ENCODE peak calls at places on chromosomes 7 and 10, in four cellular contexts. T is H9, C is neuronal stem cell, D is mesendoderm. Q is an unnamed sample.

GRCh38 chr7:138170959-138171703 is 94.9 kb downstream of the AKR1D1 start:
- DNase-seq in D (no peak), C (no peak), T (no peak), Q (no peak)

GRCh38 chr10:77643795-77644468 is 6.3 kb upstream of the KCNMA1 start:
- DNase-seq in C (no peak), D (peak), T (peak), Q (peak)

GRCh38 chr10:26436848-26437247 is 1.3 kb upstream of the APBB1IP start:
- DNase-seq in T (no peak), D (peak), C (no peak), Q (no peak)

GRCh38 chr10:58764087-58764747 is 251.5 kb downstream of the BICC1 start:
- DNase-seq in D (no peak), C (no peak), T (no peak), Q (no peak)

GRCh38 chr7:369981-370621 is 80.1 kb downstream of the FOXL3 start:
- DNase-seq in D (no peak), C (no peak), T (no peak), Q (peak)

GRCh38 chr7:104064969-104065387 is 75.5 kb upstream of the RELN start:
- DNase-seq in C (no peak), T (no peak), D (no peak), Q (no peak)

GRCh38 chr7:140674899-140675701 is 2.4 kb downstream of the ADCK2 start:
- DNase-seq in C (peak), T (peak), D (peak), Q (no peak)

GRCh38 chr10:117750616-117751015 is 208.1 kb downstream of the EMX2 start:
- DNase-seq in C (no peak), D (no peak), T (no peak), Q (no peak)

GRCh38 chr7:95006010-95006409 is 98.6 kb downstream of the PPP1R9A start:
- DNase-seq in D (no peak), T (no peak), C (no peak), Q (no peak)

GRCh38 chr7:157299613-157300405 is 37.0 kb upstream of the DNAJB6 start:
- DNase-seq in T (no peak), D (no peak), C (no peak), Q (no peak)

GRCh38 chr7:36129048-36129534 is 24.0 kb upstream of the EEPD1 start:
- DNase-seq in T (no peak), C (no peak), D (no peak), Q (no peak)

GRCh38 chr10:46028584-46029570 is 1.5 kb downstream of the NCOA4 start:
- DNase-seq in D (peak), C (peak), T (no peak), Q (peak)

GRCh38 chr7:41328544-41328943 is 374.3 kb downstream of the INHBA start:
- DNase-seq in D (no peak), T (no peak), C (no peak), Q (peak)

GRCh38 chr10:13615650-13616049 is 28.9 kb downstream of the PRPF18 start:
- DNase-seq in C (no peak), T (peak), D (peak), Q (no peak)

GRCh38 chr7:106045139-106045538 is 67.0 kb downstream of the SYPL1 start:
- DNase-seq in D (no peak), T (no peak), C (no peak), Q (no peak)

GRCh38 chr10:104139221-104139620 is 17.2 kb downstream of the SFR1 start:
- DNase-seq in D (no peak), T (no peak), C (no peak), Q (no peak)

GRCh38 chr7:125358551-125359167 is 429.0 kb upstream of the POT1 start:
- DNase-seq in D (no peak), C (no peak), T (no peak), Q (no peak)

GRCh38 chr7:16318989-16319915 is 102.1 kb downstream of the CRPPA start:
- DNase-seq in C (no peak), T (no peak), D (no peak), Q (no peak)

GRCh38 chr10:72173267-72173634 is 42.6 kb upstream of the ANAPC16 start:
- DNase-seq in C (no peak), T (no peak), D (no peak), Q (no peak)

GRCh38 chr10:120477006-120477722 is 20.1 kb downstream of the PLPP4 start:
- DNase-seq in D (no peak), T (peak), C (no peak), Q (no peak)

GRCh38 chr7:158885624-158886023 is 29.3 kb downstream of the DYNC2I1 start:
- DNase-seq in C (no peak), T (no peak), D (no peak), Q (no peak)

GRCh38 chr10:100881552-100882250 is 31.1 kb upstream of the SLF2 start:
- DNase-seq in T (no peak), C (no peak), D (no peak), Q (peak)

GRCh38 chr7:101185258-101185839 is 5.3 kb upstream of the NAT16 start:
- DNase-seq in C (no peak), D (no peak), T (no peak), Q (no peak)

GRCh38 chr7:91285966-91286365 is 21.7 kb downstream of the FZD1 start:
- DNase-seq in T (no peak), D (no peak), C (no peak), Q (no peak)

GRCh38 chr10:131928248-131929095 is 27.7 kb downstream of the PPP2R2D start:
- DNase-seq in T (no peak), D (no peak), C (no peak), Q (peak)

GRCh38 chr7:112160130-112160770 is 45.9 kb downstream of the DOCK4 start:
- DNase-seq in D (peak), C (no peak), T (no peak), Q (no peak)

GRCh38 chr10:200405-200804 is 65.2 kb downstream of the ZMYND11 start:
- DNase-seq in C (no peak), D (no peak), T (no peak), Q (no peak)

GRCh38 chr7:29318853-29319718 is 124.5 kb downstream of the CHN2 start:
- DNase-seq in D (no peak), T (no peak), C (no peak), Q (no peak)

DNA sequence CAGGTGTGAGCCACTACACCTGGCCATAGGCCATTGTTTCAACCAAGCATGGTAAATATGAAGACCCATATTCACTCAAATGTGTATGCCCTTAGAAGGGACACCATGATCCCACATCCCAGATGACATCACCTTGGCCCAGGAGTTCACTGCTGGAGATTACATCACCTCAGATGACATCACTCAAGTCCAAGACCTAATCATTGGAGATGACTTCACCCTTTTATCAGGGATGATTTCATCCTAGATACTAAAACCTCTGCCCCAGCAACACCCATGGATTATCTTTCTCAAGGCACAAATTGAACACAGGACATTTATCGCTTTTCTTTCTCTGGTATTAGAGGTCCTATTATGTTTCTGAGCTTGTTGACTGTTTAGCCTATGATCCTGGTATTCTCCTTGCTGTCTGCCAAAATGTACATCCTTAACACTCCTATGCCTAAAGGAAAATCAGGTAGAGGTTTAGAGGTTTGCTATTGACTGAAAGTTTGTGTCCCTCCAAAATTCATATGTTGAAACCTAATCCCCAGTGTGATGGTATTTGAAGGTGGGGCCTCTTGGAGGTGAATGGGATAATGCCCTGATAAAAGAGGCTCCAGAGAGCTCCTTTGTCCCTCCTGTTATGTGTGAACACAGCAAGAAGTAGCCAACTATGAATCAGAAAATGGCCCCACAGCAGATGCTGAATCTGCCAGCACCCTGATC is 9.8 kb upstream of the CYP2C18 start:
- DNase-seq in C (no peak), D (peak), T (no peak), Q (peak)
- H3K4ac ChIP-seq in C (no peak), D (no peak), T (no peak), Q (no peak)

GRCh38 chr10:64363687-64364086 is 842.5 kb downstream of the REEP3 start:
- DNase-seq in D (no peak), T (no peak), C (no peak), Q (no peak)
- H3K4ac ChIP-seq in D (no peak), T (no peak), C (no peak), Q (no peak)

DNA sequence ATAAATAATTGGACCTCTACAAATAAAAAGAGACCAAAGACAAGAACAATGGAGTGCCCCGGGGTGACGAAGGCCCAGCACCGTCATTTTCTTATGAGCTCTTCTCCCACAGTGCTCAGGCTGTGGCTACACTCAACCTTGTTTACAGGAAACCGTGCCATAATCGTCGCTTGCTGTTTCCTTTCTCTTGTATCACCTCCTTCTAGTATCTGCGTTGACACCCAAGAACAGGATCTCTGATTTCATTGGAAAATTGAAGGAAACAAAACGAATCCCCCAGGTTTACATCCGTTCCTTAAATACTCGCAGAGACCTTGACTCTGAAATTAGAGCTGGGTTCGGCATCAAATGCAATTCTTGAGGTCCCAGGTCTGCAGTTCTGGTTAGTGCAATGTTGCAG is 1.7 kb upstream of the IGFBP3 start:
- DNase-seq in T (no peak), C (no peak), D (peak), Q (peak)
- H3K4ac ChIP-seq in T (no peak), C (no peak), D (no peak), Q (peak)

GRCh38 chr10:95267261-95267660 is 23.5 kb downstream of the PDLIM1 start:
- DNase-seq in T (no peak), D (no peak), C (no peak), Q (no peak)

GRCh38 chr10:95266674-95267095 is 24.1 kb downstream of the PDLIM1 start:
- DNase-seq in T (no peak), C (peak), D (peak), Q (peak)

GRCh38 chr10:95264227-95265051 is 26.4 kb downstream of the PDLIM1 start:
- DNase-seq in D (peak), T (peak), C (no peak), Q (peak)

GRCh38 chr10:95263864-95264226 is 27.0 kb downstream of the PDLIM1 start:
- DNase-seq in T (no peak), C (no peak), D (no peak), Q (no peak)

DNA sequence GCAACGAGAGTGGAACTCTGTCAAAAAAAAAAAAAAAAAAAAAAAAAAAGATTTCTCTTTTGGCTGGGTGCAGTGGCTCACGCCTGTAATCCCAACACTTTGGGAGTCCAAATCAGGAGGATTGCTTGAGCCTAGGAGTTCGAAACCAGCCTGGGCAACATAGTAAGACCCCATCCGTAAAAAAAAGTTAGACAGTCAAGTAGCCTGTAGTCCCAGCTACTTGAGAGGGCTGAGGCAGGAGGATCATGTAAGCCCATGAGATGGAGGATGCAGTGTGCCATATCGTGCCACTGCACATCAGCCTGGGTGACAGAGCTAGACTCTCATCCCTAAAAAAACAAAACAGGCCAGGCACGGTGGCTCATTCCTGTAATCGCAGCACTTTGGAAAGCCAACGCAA is 25.2 kb downstream of the PDLIM1 start:
- DNase-seq in D (no peak), T (no peak), C (no peak), Q (peak)
- H3K4ac ChIP-seq in D (no peak), T (peak), C (no peak), Q (peak)

GRCh38 chr10:44310762-44311562 is 73.9 kb downstream of the CXCL12 start:
- DNase-seq in D (peak), C (peak), T (peak), Q (peak)
- H3K4ac ChIP-seq in D (no peak), C (no peak), T (no peak), Q (no peak)

GRCh38 chr10:124013916-124014315 is 79.5 kb downstream of the CHST15 start:
- DNase-seq in C (no peak), T (no peak), D (no peak), Q (no peak)
- H3K4ac ChIP-seq in C (no peak), T (no peak), D (no peak), Q (no peak)